ENCODE peak calls at places on chromosomes 7 and 10, in eight cellular contexts. K, M, S, O, E, Q, L and J are unnamed samples.

GRCh38 chr7:154519229-154519628 is 467.0 kb downstream of the DPP6 start:
- DNase-seq in K (no peak), M (no peak), S (no peak), O (no peak), E (no peak), Q (no peak), L (no peak), J (no peak)

GRCh38 chr7:101912711-101913110 is 95.3 kb downstream of the CUX1 start:
- DNase-seq in K (no peak), M (no peak), S (no peak), O (peak; percentile 20), E (no peak), Q (no peak), L (no peak), J (no peak)

GRCh38 chr10:87847550-87847949 is 15.8 kb downstream of the KLLN start:
- DNase-seq in K (no peak), M (no peak), S (no peak), O (no peak), E (no peak), Q (no peak), L (no peak), J (no peak)

GRCh38 chr7:25849361-25850184 is 302.4 kb upstream of the NFE2L3 start:
- DNase-seq in K (peak; percentile 43), M (no peak), S (no peak), O (no peak), E (no peak), Q (peak; percentile 62), L (peak; percentile 46), J (no peak)

GRCh38 chr10:31886885-31887284 is 41.7 kb downstream of the ARHGAP12 start:
- DNase-seq in K (no peak), M (no peak), S (no peak), O (no peak), E (no peak), Q (no peak), L (no peak), J (no peak)

GRCh38 chr7:137992738-137993394 is 9.0 kb downstream of the CREB3L2 start:
- DNase-seq in K (no peak), M (peak; percentile 87), S (no peak), O (peak; percentile 88), E (no peak), Q (peak; percentile 20), L (no peak), J (no peak)

GRCh38 chr10:17123062-17123661 is 6.4 kb downstream of the CUBN start:
- DNase-seq in K (no peak), M (no peak), S (no peak), O (no peak), E (no peak), Q (no peak), L (no peak), J (no peak)

GRCh38 chr10:5544216-5544805 is 19.6 kb downstream of the CALML3 start:
- DNase-seq in K (no peak), M (no peak), S (no peak), O (peak; percentile 44), E (no peak), Q (no peak), L (no peak), J (no peak)

GRCh38 chr10:117449636-117450035 is 74.4 kb upstream of the PDZD8 start:
- DNase-seq in K (no peak), M (no peak), S (no peak), O (no peak), E (no peak), Q (peak; percentile 30), L (no peak), J (no peak)

GRCh38 chr10:114632869-114633715 is 25.0 kb downstream of the ABLIM1 start:
- DNase-seq in K (peak; percentile 51), M (peak; percentile 87), S (no peak), O (no peak), E (no peak), Q (peak; percentile 70), L (peak; percentile 61), J (no peak)

GRCh38 chr7:85101347-85101746 is 85.5 kb downstream of the SEMA3D start:
- DNase-seq in K (no peak), M (no peak), S (no peak), O (no peak), E (no peak), Q (no peak), L (no peak), J (no peak)

GRCh38 chr7:467393-467828 is 52.2 kb downstream of the PDGFA start:
- DNase-seq in K (no peak), M (peak; percentile 14), S (no peak), O (no peak), E (no peak), Q (no peak), L (no peak), J (no peak)

GRCh38 chr10:44924261-44925040 is 13.3 kb downstream of the TMEM72 start:
- DNase-seq in K (no peak), M (no peak), S (no peak), O (no peak), E (no peak), Q (no peak), L (no peak), J (no peak)

GRCh38 chr10:75050520-75050919 is 60.9 kb upstream of the SAMD8 start:
- DNase-seq in K (no peak), M (no peak), S (no peak), O (no peak), E (no peak), Q (no peak), L (no peak), J (no peak)